ENCODE peak calls at places on chromosomes 12 and 14, in seven cellular contexts. One of them, this sample, is unnamed.
A peak's percentile ranks its signal among the peaks of the same experiment; 100 is the strongest.

GRCh38 chr12:3520711-3521110 is 29.7 kb downstream of the PRMT8 start:
- DNase-seq in AG10803: no peak
- DNase-seq in cardiac fibroblast: no peak
- DNase-seq in ovary: no peak
- DNase-seq in HCT116: no peak
- DNase-seq in coronary artery: no peak
- DNase-seq in cardiac muscle cell: no peak
- DNase-seq in this sample: no peak

GRCh38 chr12:79250186-79250585 is 385.6 kb downstream of the SYT1 start:
- DNase-seq in HCT116: no peak
- DNase-seq in AG10803: no peak
- DNase-seq in cardiac muscle cell: no peak
- DNase-seq in ovary: no peak
- DNase-seq in cardiac fibroblast: no peak
- DNase-seq in coronary artery: no peak
- DNase-seq in this sample: no peak

GRCh38 chr12:57541717-57542116 is 5.3 kb downstream of the DCTN2 start:
- DNase-seq in ovary: no peak
- DNase-seq in cardiac fibroblast: no peak
- DNase-seq in coronary artery: no peak
- DNase-seq in AG10803: no peak
- DNase-seq in cardiac muscle cell: no peak
- DNase-seq in HCT116: no peak
- DNase-seq in this sample: no peak

GRCh38 chr14:104341532-104342434 is 203.4 kb downstream of the KIF26A start:
- DNase-seq in cardiac muscle cell: peak; percentile 74
- DNase-seq in ovary: peak; percentile 78
- DNase-seq in AG10803: peak; percentile 11
- DNase-seq in cardiac fibroblast: peak; percentile 13
- DNase-seq in HCT116: peak; percentile 88
- DNase-seq in coronary artery: peak; percentile 43
- DNase-seq in this sample: peak; percentile 74

GRCh38 chr14:34496679-34497513 is 34.9 kb upstream of the SPTSSA start:
- DNase-seq in HCT116: peak; percentile 97
- DNase-seq in coronary artery: peak; percentile 93
- DNase-seq in AG10803: peak; percentile 98
- DNase-seq in cardiac fibroblast: peak; percentile 100
- DNase-seq in ovary: peak; percentile 87
- DNase-seq in cardiac muscle cell: no peak
- DNase-seq in this sample: peak; percentile 2

GRCh38 chr14:42671636-42672035 is 1065.0 kb downstream of the LRFN5 start:
- DNase-seq in cardiac fibroblast: no peak
- DNase-seq in cardiac muscle cell: no peak
- DNase-seq in AG10803: no peak
- DNase-seq in coronary artery: no peak
- DNase-seq in HCT116: no peak
- DNase-seq in ovary: no peak
- DNase-seq in this sample: no peak

GRCh38 chr12:70307868-70308267 is 58.2 kb upstream of the KCNMB4 start:
- DNase-seq in coronary artery: no peak
- DNase-seq in cardiac fibroblast: no peak
- DNase-seq in AG10803: no peak
- DNase-seq in ovary: no peak
- DNase-seq in cardiac muscle cell: no peak
- DNase-seq in HCT116: no peak
- DNase-seq in this sample: no peak

GRCh38 chr14:52015411-52016030 is 26.2 kb downstream of the RTRAF start:
- DNase-seq in coronary artery: no peak
- DNase-seq in HCT116: peak; percentile 19
- DNase-seq in cardiac fibroblast: no peak
- DNase-seq in ovary: no peak
- DNase-seq in AG10803: no peak
- DNase-seq in cardiac muscle cell: peak; percentile 61
- DNase-seq in this sample: peak; percentile 17

GRCh38 chr14:74945261-74945851 is 10.0 kb downstream of the PGF start:
- DNase-seq in cardiac fibroblast: peak; percentile 32
- DNase-seq in ovary: no peak
- DNase-seq in cardiac muscle cell: peak; percentile 60
- DNase-seq in coronary artery: no peak
- DNase-seq in HCT116: peak; percentile 27
- DNase-seq in AG10803: no peak
- DNase-seq in this sample: peak; percentile 72

GRCh38 chr12:115763376-115763775 is 514.1 kb downstream of the MED13L start:
- DNase-seq in cardiac fibroblast: peak; percentile 3
- DNase-seq in ovary: no peak
- DNase-seq in AG10803: peak; percentile 73
- DNase-seq in HCT116: no peak
- DNase-seq in coronary artery: no peak
- DNase-seq in cardiac muscle cell: no peak
- DNase-seq in this sample: no peak

GRCh38 chr12:20377750-20378149 is 9.4 kb downstream of the PDE3A start:
- DNase-seq in HCT116: no peak
- DNase-seq in ovary: no peak
- DNase-seq in coronary artery: no peak
- DNase-seq in AG10803: no peak
- DNase-seq in cardiac fibroblast: no peak
- DNase-seq in cardiac muscle cell: no peak
- DNase-seq in this sample: no peak

GRCh38 chr12:68960162-68960501 is 27.2 kb upstream of the CPM start:
- DNase-seq in ovary: no peak
- DNase-seq in coronary artery: no peak
- DNase-seq in AG10803: peak; percentile 60
- DNase-seq in cardiac fibroblast: peak; percentile 67
- DNase-seq in HCT116: no peak
- DNase-seq in cardiac muscle cell: no peak
- DNase-seq in this sample: no peak

GRCh38 chr14:85281921-85282320 is 248.0 kb upstream of the FLRT2 start:
- DNase-seq in HCT116: no peak
- DNase-seq in cardiac muscle cell: no peak
- DNase-seq in AG10803: no peak
- DNase-seq in coronary artery: no peak
- DNase-seq in cardiac fibroblast: peak; percentile 2
- DNase-seq in ovary: no peak
- DNase-seq in this sample: no peak

GRCh38 chr12:93572712-93573551 is 457 bp downstream of the SOCS2 start:
- DNase-seq in cardiac muscle cell: peak; percentile 74
- DNase-seq in ovary: peak; percentile 46
- DNase-seq in AG10803: peak; percentile 40
- DNase-seq in cardiac fibroblast: peak; percentile 34
- DNase-seq in coronary artery: peak; percentile 78
- DNase-seq in HCT116: no peak
- DNase-seq in this sample: peak; percentile 73

GRCh38 chr14:76772300-76773187 is 11.3 kb downstream of the VASH1 start:
- DNase-seq in AG10803: no peak
- DNase-seq in coronary artery: peak; percentile 90
- DNase-seq in HCT116: no peak
- DNase-seq in ovary: peak; percentile 85
- DNase-seq in cardiac fibroblast: peak; percentile 97
- DNase-seq in cardiac muscle cell: peak; percentile 83
- DNase-seq in this sample: peak; percentile 68

GRCh38 chr12:50824914-50825313 is 17.8 kb upstream of the TMPRSS12 start:
- DNase-seq in ovary: no peak
- DNase-seq in cardiac fibroblast: no peak
- DNase-seq in coronary artery: no peak
- DNase-seq in AG10803: no peak
- DNase-seq in HCT116: no peak
- DNase-seq in cardiac muscle cell: no peak
- DNase-seq in this sample: no peak

GRCh38 chr12:50820177-50820576 is 22.5 kb upstream of the TMPRSS12 start:
- DNase-seq in ovary: no peak
- DNase-seq in HCT116: no peak
- DNase-seq in cardiac muscle cell: no peak
- DNase-seq in AG10803: no peak
- DNase-seq in cardiac fibroblast: no peak
- DNase-seq in coronary artery: no peak
- DNase-seq in this sample: no peak

GRCh38 chr12:50828121-50828520 is 14.6 kb upstream of the TMPRSS12 start:
- DNase-seq in coronary artery: no peak
- DNase-seq in cardiac muscle cell: no peak
- DNase-seq in cardiac fibroblast: no peak
- DNase-seq in AG10803: no peak
- DNase-seq in ovary: no peak
- DNase-seq in HCT116: no peak
- DNase-seq in this sample: no peak

GRCh38 chr12:50822082-50822481 is 20.6 kb upstream of the TMPRSS12 start:
- DNase-seq in coronary artery: no peak
- DNase-seq in ovary: no peak
- DNase-seq in HCT116: no peak
- DNase-seq in cardiac muscle cell: no peak
- DNase-seq in AG10803: no peak
- DNase-seq in cardiac fibroblast: no peak
- DNase-seq in this sample: no peak

DNA sequence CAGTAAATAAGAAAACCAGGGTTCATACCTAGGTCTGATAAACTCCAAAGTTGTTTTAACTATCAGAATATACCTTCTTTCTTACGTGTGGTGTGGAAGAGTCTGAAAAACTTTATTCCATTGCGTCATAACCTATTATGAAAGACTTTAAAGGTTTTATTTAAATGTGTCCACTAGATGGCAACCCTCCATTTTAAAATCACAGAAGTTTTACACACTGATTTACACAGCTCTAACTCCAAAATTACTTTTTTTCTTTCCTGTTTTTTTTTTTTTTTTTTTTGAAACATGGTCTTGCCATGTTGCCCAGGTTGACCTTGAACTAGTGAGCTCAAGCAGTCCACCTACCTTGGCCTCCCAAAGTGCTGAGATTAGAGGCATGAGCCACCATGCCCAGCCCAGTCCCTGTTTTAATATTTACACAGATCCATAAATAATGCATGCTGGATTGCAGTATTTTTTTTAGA is 17.3 kb upstream of the TMPRSS12 start:
- DNase-seq in HCT116: peak; percentile 43
- DNase-seq in cardiac muscle cell: peak; percentile 52
- DNase-seq in coronary artery: no peak
- DNase-seq in AG10803: peak; percentile 81
- DNase-seq in cardiac fibroblast: peak; percentile 89
- DNase-seq in ovary: no peak
- DNase-seq in this sample: no peak
- TF ChIP-seq CTCF in HCT116: peak; percentile 63
- TF ChIP-seq CTCF in cardiac muscle cell: no peak
- TF ChIP-seq CTCF in coronary artery: no peak
- TF ChIP-seq CTCF in AG10803: peak; percentile 54
- TF ChIP-seq CTCF in cardiac fibroblast: peak; percentile 17
- TF ChIP-seq CTCF in ovary: peak; percentile 73
- TF ChIP-seq CTCF in this sample: peak; percentile 51

DNA sequence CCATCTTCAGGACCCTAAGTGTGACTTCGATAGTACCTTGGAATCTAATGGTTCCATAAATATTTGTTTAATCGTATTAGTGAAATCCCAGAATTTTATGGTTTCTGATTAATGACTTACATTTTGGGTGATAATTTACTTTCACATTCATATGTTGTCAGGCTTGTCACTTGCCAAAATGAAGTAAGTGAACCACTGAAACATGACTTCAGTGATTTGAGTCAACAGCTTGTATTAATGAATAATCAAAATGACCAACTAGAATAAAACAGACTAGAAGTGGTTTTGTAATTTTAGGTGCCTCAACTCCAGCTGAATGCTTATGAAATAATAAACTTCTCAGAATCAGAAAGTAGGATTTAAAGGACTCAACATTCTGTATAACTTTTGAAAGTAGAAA is 517.1 kb downstream of the PRKD1 start:
- DNase-seq in coronary artery: no peak
- DNase-seq in ovary: no peak
- DNase-seq in AG10803: no peak
- DNase-seq in cardiac muscle cell: no peak
- DNase-seq in HCT116: no peak
- DNase-seq in cardiac fibroblast: no peak
- DNase-seq in this sample: no peak
- TF ChIP-seq CTCF in coronary artery: no peak
- TF ChIP-seq CTCF in ovary: no peak
- TF ChIP-seq CTCF in AG10803: no peak
- TF ChIP-seq CTCF in cardiac muscle cell: no peak
- TF ChIP-seq CTCF in HCT116: no peak
- TF ChIP-seq CTCF in cardiac fibroblast: no peak
- TF ChIP-seq CTCF in this sample: no peak

DNA sequence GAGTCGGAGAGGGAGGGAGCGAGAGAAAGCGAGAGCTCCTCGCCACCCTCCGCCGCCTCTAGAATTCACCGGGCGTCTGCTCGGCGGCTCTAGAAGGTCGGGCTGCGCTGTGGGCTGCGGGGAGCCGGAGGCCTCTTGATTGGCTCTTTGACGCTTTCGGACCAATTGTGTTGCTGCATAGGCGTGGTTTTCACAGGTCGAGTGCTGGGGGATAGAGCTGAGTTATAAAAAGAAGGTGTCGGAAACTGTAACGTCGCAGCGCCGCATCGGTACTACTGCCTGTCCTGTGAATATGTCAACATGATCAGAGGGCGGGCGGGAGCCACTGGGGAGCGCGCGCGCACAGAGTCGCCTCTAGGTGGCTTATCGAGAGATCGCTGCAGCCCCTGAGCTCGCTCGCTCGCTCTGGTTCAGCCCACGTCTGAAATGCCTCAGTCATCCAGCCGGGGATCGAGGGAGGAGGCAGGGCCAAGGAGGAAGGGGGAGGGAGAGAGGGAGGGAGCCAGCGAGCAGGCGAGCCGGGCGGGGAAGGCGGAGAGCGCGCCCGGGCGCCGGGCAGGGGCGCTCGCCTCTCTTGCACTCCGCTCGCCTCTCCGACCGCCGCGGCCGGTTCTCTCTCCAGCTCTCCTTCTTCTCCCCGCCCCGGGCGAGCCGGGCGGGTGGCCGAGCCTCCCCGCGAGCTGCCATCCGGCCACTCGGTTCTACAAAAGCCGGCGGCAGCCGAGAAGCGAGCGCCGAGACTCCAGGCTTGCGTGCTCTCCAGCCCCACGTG is at the start of gene TBX3:
- DNase-seq in AG10803: peak; percentile 100
- DNase-seq in ovary: peak; percentile 92
- DNase-seq in coronary artery: peak; percentile 93
- DNase-seq in cardiac fibroblast: peak; percentile 99
- DNase-seq in HCT116: peak; percentile 98
- DNase-seq in cardiac muscle cell: peak; percentile 98
- DNase-seq in this sample: peak; percentile 94
- TF ChIP-seq CTCF in AG10803: peak; percentile 56
- TF ChIP-seq CTCF in ovary: peak; percentile 61
- TF ChIP-seq CTCF in coronary artery: peak; percentile 16
- TF ChIP-seq CTCF in cardiac fibroblast: peak; percentile 58
- TF ChIP-seq CTCF in HCT116: peak; percentile 40
- TF ChIP-seq CTCF in cardiac muscle cell: peak; percentile 49
- TF ChIP-seq CTCF in this sample: peak; percentile 56

DNA sequence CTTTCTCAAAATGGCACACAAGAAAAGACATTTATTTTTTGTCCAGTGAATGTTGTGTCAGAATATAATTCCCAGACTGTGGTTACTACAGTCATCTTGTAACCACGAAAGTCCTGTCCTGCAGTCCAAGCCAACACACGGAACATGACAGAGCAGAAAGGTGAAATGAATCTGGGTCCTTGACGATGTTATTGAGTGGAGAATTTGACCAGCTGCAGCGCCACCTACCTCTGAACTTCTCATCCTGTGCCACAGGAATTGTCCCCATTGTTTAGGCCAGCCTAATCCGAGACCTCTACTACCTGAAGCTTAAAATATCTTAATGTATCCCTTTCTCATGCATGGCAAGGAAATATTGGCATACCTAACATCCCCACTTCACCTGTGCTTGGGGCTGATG is 64.1 kb upstream of the OTX2 start:
- DNase-seq in cardiac muscle cell: peak; percentile 48
- DNase-seq in cardiac fibroblast: no peak
- DNase-seq in coronary artery: no peak
- DNase-seq in AG10803: no peak
- DNase-seq in ovary: no peak
- DNase-seq in HCT116: peak; percentile 26
- DNase-seq in this sample: peak; percentile 8
- TF ChIP-seq CTCF in cardiac muscle cell: no peak
- TF ChIP-seq CTCF in cardiac fibroblast: no peak
- TF ChIP-seq CTCF in coronary artery: no peak
- TF ChIP-seq CTCF in AG10803: no peak
- TF ChIP-seq CTCF in ovary: no peak
- TF ChIP-seq CTCF in HCT116: peak; percentile 23
- TF ChIP-seq CTCF in this sample: peak; percentile 35

GRCh38 chr12:71567562-71567961 is 96.1 kb downstream of the ZFC3H1 start:
- DNase-seq in ovary: no peak
- DNase-seq in AG10803: no peak
- DNase-seq in coronary artery: no peak
- DNase-seq in cardiac muscle cell: peak; percentile 51
- DNase-seq in HCT116: no peak
- DNase-seq in cardiac fibroblast: no peak
- DNase-seq in this sample: no peak
- TF ChIP-seq CTCF in ovary: no peak
- TF ChIP-seq CTCF in AG10803: no peak
- TF ChIP-seq CTCF in coronary artery: no peak
- TF ChIP-seq CTCF in cardiac muscle cell: no peak
- TF ChIP-seq CTCF in HCT116: no peak
- TF ChIP-seq CTCF in cardiac fibroblast: no peak
- TF ChIP-seq CTCF in this sample: no peak

This sample was measured in nephron progenitor cell.